ENCODE peak calls at places on chromosomes 7 and 10, in eight cellular contexts. R is A549, H is HCT116, Y is K562, P is endothelial cell of umbilical vein, X is GM12878, Q is HepG2, V is H1. Z is an unnamed sample.

GRCh38 chr10:3963191-3963673 is 178.2 kb upstream of the KLF6 start:
- DNase-seq in R (no peak), H (no peak), Y (no peak), P (peak), X (no peak), Q (no peak), V (no peak), Z (no peak)

GRCh38 chr10:76206797-76207352 is 775.5 kb downstream of the LRMDA start:
- DNase-seq in R (no peak), H (no peak), Y (no peak), P (no peak), X (peak), Q (no peak), V (no peak), Z (no peak)

GRCh38 chr10:49617281-49618020 is 3.6 kb downstream of the CHAT start:
- DNase-seq in R (no peak), H (no peak), Y (no peak), P (no peak), X (no peak), Q (no peak), V (no peak), Z (no peak)

GRCh38 chr10:76337641-76338040 is 906.2 kb downstream of the LRMDA start:
- DNase-seq in R (no peak), H (no peak), Y (no peak), P (peak), X (peak), Q (no peak), V (no peak), Z (no peak)

GRCh38 chr7:123191132-123191531 is 8.6 kb downstream of the SLC13A1 start:
- DNase-seq in R (peak), H (no peak), Y (no peak), P (no peak), X (no peak), Q (peak), V (no peak), Z (no peak)

GRCh38 chr10:118662228-118663035 is 67.0 kb upstream of the PRLHR start:
- DNase-seq in R (no peak), H (no peak), Y (no peak), P (no peak), X (no peak), Q (no peak), V (no peak), Z (no peak)

GRCh38 chr10:102225646-102226541 is at the start of gene ELOVL3:
- DNase-seq in R (peak), H (peak), Y (peak), P (peak), X (peak), Q (peak), V (peak), Z (peak)

GRCh38 chr10:47114680-47115186 is 185.3 kb upstream of the GDF10 start:
- DNase-seq in R (no peak), H (no peak), Y (no peak), P (no peak), X (no peak), Q (no peak), V (peak), Z (no peak)

GRCh38 chr10:56745490-56745889 is 384.4 kb upstream of the ZWINT start:
- DNase-seq in R (no peak), H (no peak), Y (no peak), P (no peak), X (no peak), Q (no peak), V (no peak), Z (no peak)

GRCh38 chr10:133457100-133457841 is 3.5 kb downstream of the SCART1 start:
- DNase-seq in R (no peak), H (no peak), Y (no peak), P (no peak), X (no peak), Q (no peak), V (no peak), Z (no peak)

GRCh38 chr7:87687653-87688254 is 59.6 kb downstream of the RUNDC3B start:
- DNase-seq in R (no peak), H (no peak), Y (no peak), P (no peak), X (no peak), Q (peak), V (no peak), Z (no peak)

GRCh38 chr7:17405786-17406185 is 107.3 kb downstream of the AHR start:
- DNase-seq in R (peak), H (peak), Y (no peak), P (peak), X (no peak), Q (peak), V (no peak), Z (peak)

GRCh38 chr7:40571796-40572195 is 437.0 kb downstream of the SUGCT start:
- DNase-seq in R (no peak), H (no peak), Y (no peak), P (no peak), X (no peak), Q (no peak), V (no peak), Z (no peak)

GRCh38 chr10:30594077-30594476 is 35.5 kb downstream of the LYZL2 start:
- DNase-seq in R (no peak), H (no peak), Y (peak), P (no peak), X (no peak), Q (no peak), V (no peak), Z (no peak)
- TF ChIP-seq MAX in R (no peak), H (no peak), Y (no peak), P (no peak), X (no peak), Q (no peak), V (no peak), Z (no peak)

DNA sequence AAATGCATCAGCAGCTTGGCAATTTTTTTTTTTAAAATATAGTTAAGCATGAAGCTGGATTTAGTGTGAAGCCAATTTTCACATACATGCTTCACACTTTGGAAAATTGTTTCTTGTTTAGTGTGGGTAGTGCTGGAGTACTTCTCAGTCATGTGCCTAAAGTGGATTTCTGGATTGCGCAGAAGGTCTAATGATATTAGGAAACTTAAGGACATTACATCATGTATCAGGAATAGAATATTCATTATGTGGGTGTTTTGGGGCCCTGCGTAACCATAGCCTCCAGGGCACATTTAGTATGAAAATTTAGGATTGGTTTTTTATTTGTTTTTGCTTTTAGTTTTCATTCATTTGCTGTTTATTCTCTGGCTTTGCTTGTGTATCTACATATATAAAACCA is 28.8 kb upstream of the BNIP3 start:
- DNase-seq in R (no peak), H (no peak), Y (no peak), P (no peak), X (no peak), Q (no peak), V (no peak), Z (no peak)
- TF ChIP-seq POLR2A in R (no peak), H (no peak), Y (no peak), P (no peak), X (no peak), Q (no peak), V (no peak), Z (no peak)

GRCh38 chr7:44709011-44709915 is 39.4 kb upstream of the ZMIZ2 start:
- DNase-seq in R (no peak), H (no peak), Y (no peak), P (no peak), X (no peak), Q (no peak), V (no peak), Z (no peak)

GRCh38 chr7:44713141-44713540 is 35.5 kb upstream of the ZMIZ2 start:
- DNase-seq in R (no peak), H (no peak), Y (no peak), P (no peak), X (no peak), Q (no peak), V (no peak), Z (no peak)

GRCh38 chr7:44709945-44710596 is 38.6 kb upstream of the ZMIZ2 start:
- DNase-seq in R (no peak), H (no peak), Y (no peak), P (no peak), X (no peak), Q (no peak), V (no peak), Z (no peak)

GRCh38 chr7:44712012-44712411 is 36.6 kb upstream of the ZMIZ2 start:
- DNase-seq in R (no peak), H (no peak), Y (peak), P (no peak), X (no peak), Q (peak), V (no peak), Z (no peak)

GRCh38 chr7:44711528-44711927 is 37.1 kb upstream of the ZMIZ2 start:
- DNase-seq in R (no peak), H (no peak), Y (no peak), P (no peak), X (no peak), Q (no peak), V (no peak), Z (no peak)
- TF ChIP-seq MAX in R (no peak), H (no peak), Y (no peak), P (no peak), X (no peak), Q (no peak), V (no peak), Z (no peak)

DNA sequence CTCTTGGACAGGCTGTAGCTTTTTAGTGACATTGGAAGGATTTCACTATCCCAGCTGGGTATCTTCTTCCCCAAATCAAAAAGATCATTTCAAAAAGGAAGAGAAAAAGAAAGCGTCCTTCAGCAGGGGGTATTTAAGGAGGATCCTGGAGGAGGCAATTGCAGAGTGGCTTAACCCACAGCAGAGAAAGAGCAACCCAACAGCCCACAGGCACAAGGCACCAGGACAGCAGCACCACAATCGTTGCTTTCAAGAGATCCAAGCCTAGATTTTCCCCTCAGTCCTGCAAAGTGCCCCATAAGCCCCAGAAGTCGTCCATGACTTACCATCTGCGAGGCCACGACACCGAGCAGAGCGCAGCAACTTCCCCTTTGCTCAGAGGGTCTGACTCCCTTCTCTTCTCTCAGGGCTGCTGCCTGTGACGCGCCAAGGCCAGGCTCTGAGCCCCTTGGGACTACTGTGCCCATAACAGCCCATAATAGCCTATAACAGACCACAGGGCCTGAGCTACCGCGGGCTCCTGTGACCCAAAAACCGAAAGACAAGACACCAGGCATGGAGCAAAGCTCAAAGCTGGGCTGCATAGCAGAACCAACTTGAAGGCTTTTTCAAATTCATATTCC is 19.7 kb downstream of the PIK3AP1 start:
- DNase-seq in R (no peak), H (no peak), Y (no peak), P (no peak), X (no peak), Q (no peak), V (no peak), Z (peak)
- TF ChIP-seq POLR2A in R (no peak), H (no peak), Y (no peak), P (no peak), X (peak), Q (no peak), V (no peak), Z (no peak)

DNA sequence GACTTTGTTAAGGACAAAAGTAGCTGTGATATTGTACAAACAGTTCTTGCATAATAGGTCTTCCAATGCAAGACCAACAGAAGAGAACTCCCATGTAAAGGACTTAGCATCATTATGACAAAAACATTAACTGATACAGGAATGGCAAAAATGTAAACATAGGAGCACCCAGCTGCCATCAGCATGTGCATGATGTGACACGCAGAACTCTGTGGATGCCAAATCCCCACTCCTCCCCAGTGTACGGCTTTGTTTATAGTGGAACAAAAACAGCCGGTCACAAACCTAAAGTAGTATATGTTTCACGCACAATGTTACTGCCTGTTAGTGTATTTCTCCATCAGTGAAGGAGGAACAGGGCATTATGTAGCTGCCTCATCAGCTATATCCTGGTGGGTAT is 316.0 kb upstream of the AOAH start:
- DNase-seq in R (no peak), H (no peak), Y (no peak), P (no peak), X (no peak), Q (no peak), V (no peak), Z (no peak)
- TF ChIP-seq MAX in R (no peak), H (no peak), Y (no peak), P (no peak), X (no peak), Q (no peak), V (no peak), Z (no peak)

GRCh38 chr7:13990984-13991790 is 1.7 kb upstream of the ETV1 start:
- DNase-seq in R (peak), H (peak), Y (peak), P (peak), X (peak), Q (peak), V (peak), Z (peak)
- TF ChIP-seq POLR2A in R (no peak), H (no peak), Y (peak), P (no peak), X (no peak), Q (no peak), V (peak), Z (no peak)

Z was measured in NB4.